ENCODE peak calls at places on chromosomes 12 and 14, in nine cellular contexts. W is AG10803, U is mesothelial cell of epicardium, J is thoracic aorta, M is endodermal cell, A is bronchial epithelial cell, P is pancreas, K is cardiac fibroblast, X is Calu3. H is an unnamed sample.

GRCh38 chr12:32390572-32391219 is 8.7 kb upstream of the FGD4 start:
- DNase-seq in J (no peak), A (peak), U (no peak), X (peak), P (peak), M (peak), K (peak), W (no peak), H (no peak)

GRCh38 chr12:130818381-130819247 is 20.4 kb downstream of the STX2 start:
- DNase-seq in U (peak), P (peak), W (no peak), M (peak), X (peak), J (no peak), K (peak), A (peak), H (no peak)

GRCh38 chr14:99779751-99780150 is 13.5 kb upstream of the EML1 start:
- DNase-seq in A (peak), J (no peak), K (no peak), W (peak), X (no peak), U (no peak), M (peak), P (no peak), H (peak)

GRCh38 chr14:102776761-102777710 is at the start of gene TRAF3:
- DNase-seq in J (no peak), P (peak), X (peak), W (peak), M (peak), U (peak), K (peak), A (peak), H (peak)

GRCh38 chr12:1272132-1272531 is 281.1 kb downstream of the ERC1 start:
- DNase-seq in U (no peak), K (no peak), X (no peak), W (no peak), P (no peak), J (no peak), M (no peak), A (no peak), H (no peak)

GRCh38 chr12:2753536-2753935 is 41.2 kb upstream of the FKBP4 start:
- DNase-seq in W (no peak), M (no peak), U (no peak), A (no peak), X (no peak), K (no peak), J (no peak), P (no peak), H (no peak)

GRCh38 chr12:1907652-1908611 is 10.5 kb downstream of the CACNA2D4 start:
- DNase-seq in K (no peak), X (peak), P (no peak), W (no peak), U (no peak), J (no peak), A (no peak), M (peak), H (no peak)

GRCh38 chr14:58479975-58480374 is 52.5 kb downstream of the KIAA0586 start:
- DNase-seq in A (no peak), M (no peak), J (no peak), K (no peak), X (no peak), W (no peak), U (no peak), P (no peak), H (no peak)

GRCh38 chr14:100547633-100548294 is 39.5 kb downstream of the BEGAIN start:
- DNase-seq in W (peak), U (no peak), J (no peak), P (peak), K (peak), X (peak), M (no peak), A (peak), H (peak)

GRCh38 chr12:91529829-91530228 is 347.2 kb upstream of the DCN start:
- DNase-seq in U (no peak), K (peak), P (no peak), A (peak), J (no peak), M (no peak), W (no peak), X (no peak), H (no peak)

GRCh38 chr12:29320295-29321090 is 60.5 kb downstream of the ERGIC2 start:
- DNase-seq in A (peak), U (no peak), K (peak), W (peak), P (no peak), X (no peak), J (no peak), M (no peak), H (peak)

GRCh38 chr14:34548472-34548981 is 9.0 kb upstream of the EAPP start:
- DNase-seq in M (no peak), K (no peak), A (no peak), P (no peak), X (no peak), U (no peak), J (no peak), W (no peak), H (no peak)

GRCh38 chr12:69904761-69905160 is 79.7 kb downstream of the MYRFL start:
- DNase-seq in J (no peak), M (no peak), P (no peak), A (no peak), U (no peak), W (peak), X (no peak), K (peak), H (peak)

GRCh38 chr12:18824287-18824686 is 86.4 kb downstream of the CAPZA3 start:
- DNase-seq in J (no peak), M (no peak), P (no peak), X (no peak), A (no peak), W (no peak), U (no peak), K (no peak), H (no peak)

GRCh38 chr14:63452796-63453195 is 90.4 kb downstream of the PPP2R5E start:
- DNase-seq in K (no peak), W (peak), U (no peak), A (no peak), P (no peak), X (no peak), J (no peak), M (no peak), H (no peak)

GRCh38 chr14:105474478-105475268 is at the start of gene CRIP2:
- DNase-seq in J (no peak), U (no peak), W (peak), M (peak), X (peak), A (no peak), P (peak), K (peak), H (no peak)

GRCh38 chr12:91191516-91192111 is 9.0 kb upstream of the DCN start:
- DNase-seq in P (no peak), M (no peak), A (no peak), J (no peak), W (no peak), K (peak), X (no peak), U (no peak), H (no peak)

GRCh38 chr12:95117178-95117599 is 43.8 kb upstream of the NR2C1 start:
- DNase-seq in P (peak), K (peak), J (no peak), U (peak), A (no peak), M (peak), W (peak), X (peak), H (peak)

GRCh38 chr14:77593501-77593911 is 22.9 kb downstream of the SPTLC2 start:
- DNase-seq in U (no peak), P (no peak), X (no peak), K (peak), J (no peak), A (peak), W (peak), M (no peak), H (peak)

GRCh38 chr12:48787791-48788521 is 933 bp downstream of the ADCY6 start:
- DNase-seq in K (peak), A (no peak), P (no peak), J (no peak), U (no peak), W (peak), M (no peak), X (no peak), H (no peak)

GRCh38 chr12:12976366-12976765 is 23.7 kb downstream of the HEBP1 start:
- DNase-seq in U (no peak), J (peak), W (peak), X (no peak), K (peak), A (peak), M (no peak), P (no peak), H (peak)

GRCh38 chr12:31672521-31672920 is 13.0 kb downstream of the ETFBKMT start:
- DNase-seq in U (no peak), J (no peak), M (no peak), X (no peak), W (no peak), A (no peak), P (no peak), K (no peak), H (no peak)

GRCh38 chr14:69319911-69320310 is 60.0 kb downstream of the GALNT16 start:
- DNase-seq in K (no peak), J (no peak), A (no peak), W (no peak), M (no peak), P (no peak), U (no peak), X (no peak), H (no peak)

GRCh38 chr14:101980251-101980650 is 15.9 kb downstream of the DYNC1H1 start:
- DNase-seq in W (no peak), A (no peak), X (no peak), U (no peak), P (no peak), M (no peak), J (no peak), K (no peak), H (no peak)

GRCh38 chr12:39671898-39672875 is 52.6 kb upstream of the ABCD2 start:
- DNase-seq in X (no peak), U (no peak), J (no peak), P (no peak), A (no peak), K (no peak), W (no peak), M (no peak), H (no peak)

GRCh38 chr14:28954025-28954424 is 187.4 kb downstream of the FOXG1 start:
- DNase-seq in A (no peak), X (no peak), M (no peak), K (no peak), P (no peak), W (no peak), U (no peak), J (no peak), H (no peak)

GRCh38 chr12:54141534-54142475 is 47.0 kb downstream of the SMUG1 start:
- DNase-seq in J (no peak), M (no peak), A (no peak), U (no peak), P (no peak), K (peak), X (no peak), W (peak), H (peak)

GRCh38 chr14:70525691-70526090 is 9.1 kb downstream of the ADAM20 start:
- DNase-seq in X (no peak), J (no peak), W (no peak), A (no peak), K (no peak), P (no peak), U (no peak), M (no peak), H (no peak)

GRCh38 chr12:4849024-4849594 is 60.6 kb upstream of the KCNA1 start:
- DNase-seq in J (no peak), A (peak), X (peak), M (peak), P (no peak), W (peak), U (no peak), K (peak), H (peak)

GRCh38 chr14:89061696-89062095 is 237.2 kb downstream of the TTC8 start:
- DNase-seq in X (no peak), J (no peak), A (no peak), W (no peak), K (no peak), P (no peak), U (no peak), M (no peak), H (no peak)

GRCh38 chr14:89065879-89066278 is 241.4 kb downstream of the TTC8 start:
- DNase-seq in W (no peak), P (no peak), X (no peak), A (no peak), K (no peak), M (no peak), J (no peak), U (no peak), H (no peak)

GRCh38 chr14:89067293-89067972 is 243.0 kb downstream of the TTC8 start:
- DNase-seq in U (no peak), J (no peak), M (no peak), P (no peak), X (no peak), W (no peak), A (no peak), K (no peak), H (no peak)
- TF ChIP-seq CTCF in U (no peak), J (no peak), M (peak), P (no peak), X (no peak), W (no peak), A (no peak), K (no peak), H (no peak)

GRCh38 chr12:76084277-76085158 is at the start of gene NAP1L1:
- DNase-seq in P (peak), J (peak), U (peak), M (peak), K (peak), W (peak), A (peak), X (peak), H (peak)

GRCh38 chr12:76081909-76082308 is 2.6 kb downstream of the NAP1L1 start:
- DNase-seq in W (no peak), K (no peak), J (no peak), P (no peak), U (no peak), M (no peak), A (peak), X (no peak), H (no peak)

GRCh38 chr12:76083761-76084276 is 666 bp downstream of the NAP1L1 start:
- DNase-seq in M (peak), P (peak), K (peak), A (peak), X (peak), U (peak), J (peak), W (peak), H (peak)

GRCh38 chr12:76083246-76083735 is 1.2 kb downstream of the NAP1L1 start:
- DNase-seq in M (no peak), U (no peak), P (no peak), W (no peak), J (no peak), A (no peak), X (no peak), K (no peak), H (no peak)

DNA sequence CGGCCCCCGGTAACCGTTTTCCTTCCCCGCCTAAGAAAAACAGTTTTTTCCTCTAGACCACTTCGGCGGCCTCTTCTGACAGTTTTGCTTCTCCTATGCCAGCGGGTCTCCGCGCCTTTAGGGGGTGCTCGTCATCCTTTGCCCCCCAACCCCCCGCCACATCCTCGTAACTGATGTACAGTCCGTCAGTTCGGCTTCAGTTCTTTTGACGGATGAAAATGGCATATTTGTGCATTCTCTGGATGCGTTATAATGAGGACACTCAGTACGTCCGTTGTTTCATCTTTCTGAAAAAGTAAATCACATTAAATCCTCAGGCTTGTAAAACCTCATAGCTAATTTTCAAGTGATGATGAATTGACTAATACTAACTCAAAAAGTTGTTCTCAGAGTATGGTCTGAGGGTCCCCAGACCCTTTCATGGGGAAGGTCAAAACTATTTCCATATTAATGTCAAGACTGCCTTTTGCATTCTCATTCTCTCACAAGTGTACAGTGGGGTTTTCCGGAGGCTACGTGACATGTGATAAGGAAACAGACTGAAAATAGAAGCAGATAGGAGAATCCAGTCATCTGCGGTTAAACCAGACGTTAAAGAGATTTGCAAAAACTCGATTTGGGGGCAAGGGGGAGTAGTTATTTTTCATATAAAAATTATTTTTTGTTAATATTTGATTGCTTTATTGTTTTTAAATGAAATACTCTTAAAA is 829 bp upstream of the NAP1L1 start:
- DNase-seq in U (no peak), K (peak), A (peak), X (no peak), M (no peak), J (no peak), W (no peak), P (no peak), H (peak)
- TF ChIP-seq CTCF in U (no peak), K (peak), A (no peak), X (peak), M (no peak), J (no peak), W (peak), P (no peak), H (peak)

GRCh38 chr12:45183263-45183662 is 32.6 kb upstream of the ANO6 start:
- DNase-seq in U (no peak), X (no peak), M (no peak), P (no peak), J (no peak), W (peak), A (peak), K (peak), H (peak)
- TF ChIP-seq CTCF in U (peak), X (no peak), M (peak), P (no peak), J (peak), W (peak), A (peak), K (peak), H (peak)

GRCh38 chr14:37597538-37598084 is 2.2 kb downstream of the TTC6 start:
- DNase-seq in M (peak), U (no peak), X (no peak), A (peak), W (peak), K (no peak), P (peak), J (no peak), H (no peak)
- TF ChIP-seq CTCF in M (peak), U (peak), X (no peak), A (peak), W (peak), K (peak), P (no peak), J (no peak), H (peak)

DNA sequence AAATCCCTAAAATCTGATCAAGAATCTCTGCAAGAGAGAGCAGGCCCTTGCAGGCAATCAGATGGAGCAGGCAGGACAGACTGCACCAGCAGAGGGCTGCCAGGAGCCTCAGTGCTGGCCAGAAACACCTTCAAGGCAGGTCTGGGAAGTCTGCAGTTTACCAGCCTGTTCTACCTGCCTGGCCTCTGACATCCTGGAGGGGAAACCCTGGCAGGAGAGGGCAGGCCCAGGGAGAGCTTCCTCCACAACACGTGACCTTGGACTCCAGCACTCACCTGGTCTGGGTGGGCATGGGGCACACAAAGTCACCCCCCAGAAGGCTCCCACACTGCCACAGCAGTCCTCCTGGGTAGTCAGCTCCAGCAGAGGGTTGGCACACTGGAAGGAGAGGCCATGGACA is 56.0 kb downstream of the ISCA2 start:
- DNase-seq in A (peak), K (peak), J (no peak), X (peak), M (peak), U (no peak), P (no peak), W (peak), H (no peak)
- TF ChIP-seq CTCF in A (peak), K (peak), J (no peak), X (peak), M (peak), U (no peak), P (no peak), W (peak), H (peak)

GRCh38 chr14:95006479-95006878 is 150.8 kb downstream of the DICER1 start:
- DNase-seq in K (no peak), M (no peak), A (peak), X (no peak), P (no peak), J (no peak), U (no peak), W (no peak), H (no peak)

GRCh38 chr14:95014036-95014435 is 143.3 kb downstream of the DICER1 start:
- DNase-seq in A (no peak), W (no peak), M (no peak), P (no peak), J (no peak), X (no peak), K (no peak), U (no peak), H (no peak)

GRCh38 chr14:95003099-95003960 is 154.0 kb downstream of the DICER1 start:
- DNase-seq in M (no peak), X (no peak), U (no peak), P (no peak), W (no peak), J (no peak), A (no peak), K (no peak), H (no peak)

GRCh38 chr14:95011449-95012020 is 145.8 kb downstream of the DICER1 start:
- DNase-seq in P (no peak), M (no peak), W (no peak), X (no peak), K (no peak), A (no peak), U (no peak), J (no peak), H (no peak)

GRCh38 chr14:95008445-95009217 is 148.7 kb downstream of the DICER1 start:
- DNase-seq in P (no peak), U (no peak), X (no peak), K (no peak), M (no peak), A (no peak), J (no peak), W (no peak), H (no peak)
- TF ChIP-seq CTCF in P (no peak), U (no peak), X (no peak), K (no peak), M (no peak), A (no peak), J (no peak), W (no peak), H (no peak)

GRCh38 chr12:49806321-49806813 is 21.8 kb downstream of the NCKAP5L start:
- DNase-seq in W (no peak), U (no peak), P (no peak), K (no peak), X (no peak), A (no peak), J (no peak), M (no peak), H (no peak)

GRCh38 chr12:49805409-49805808 is 22.8 kb downstream of the NCKAP5L start:
- DNase-seq in W (no peak), X (no peak), P (no peak), J (no peak), U (no peak), K (no peak), M (no peak), A (no peak), H (no peak)

GRCh38 chr12:49801141-49802063 is 26.8 kb downstream of the NCKAP5L start:
- DNase-seq in P (no peak), U (no peak), A (no peak), K (no peak), X (no peak), W (no peak), M (no peak), J (no peak), H (no peak)

GRCh38 chr12:49804821-49805220 is 23.4 kb downstream of the NCKAP5L start:
- DNase-seq in U (no peak), W (no peak), M (no peak), K (no peak), J (no peak), P (no peak), A (no peak), X (no peak), H (no peak)

DNA sequence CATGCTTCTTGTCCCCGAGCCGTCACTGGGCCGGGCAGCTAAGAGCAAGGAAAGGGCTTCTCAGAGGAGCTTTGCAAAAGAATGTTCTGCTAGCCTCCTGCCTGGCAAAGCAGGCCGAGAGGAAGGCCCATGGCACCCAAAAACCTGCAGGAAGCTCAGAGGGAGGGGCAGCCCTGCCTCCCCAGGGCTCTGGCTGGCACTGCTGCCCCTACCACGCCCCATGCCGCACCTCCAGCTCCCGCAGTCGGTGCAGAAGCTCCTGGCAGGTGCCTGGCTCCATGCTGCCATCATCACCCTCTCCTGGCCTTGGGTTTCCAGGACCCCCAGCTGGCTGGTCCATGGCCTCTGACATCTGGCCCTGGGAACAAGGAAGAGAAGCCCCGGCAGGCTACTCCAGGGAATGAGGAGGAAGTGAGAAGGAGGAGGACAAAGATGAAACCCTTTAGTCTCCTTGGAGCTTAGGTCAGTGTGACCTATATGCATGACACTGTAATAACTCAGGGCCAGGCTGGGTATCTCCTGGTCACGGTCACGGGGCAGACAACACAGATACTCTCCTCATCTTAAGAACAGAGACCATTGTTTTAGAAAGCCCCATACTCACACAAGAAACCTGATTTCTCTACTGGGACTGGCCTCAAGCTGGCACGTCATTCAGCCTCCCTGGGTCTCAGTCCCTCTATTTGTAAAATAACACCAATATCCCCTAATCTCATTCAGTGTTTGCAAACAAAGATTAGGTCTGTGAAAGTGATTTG is 24.3 kb downstream of the NCKAP5L start:
- DNase-seq in J (no peak), U (no peak), M (no peak), X (no peak), K (no peak), P (no peak), W (no peak), A (no peak), H (no peak)
- TF ChIP-seq CTCF in J (no peak), U (no peak), M (no peak), X (no peak), K (no peak), P (no peak), W (no peak), A (no peak), H (no peak)

H was measured in HFFc6.